ENCODE peak calls at places on chromosomes 11 and 22, in seven cellular contexts. R, B, D, E, S, W and J are unnamed samples.

GRCh38 chr11:86949995-86950993 is 4.9 kb downstream of the FZD4 start:
- DNase-seq in W (no peak), D (peak), S (no peak), E (no peak), R (peak), B (no peak), J (no peak)

GRCh38 chr11:123601737-123602136 is 52.7 kb downstream of the SCN3B start:
- DNase-seq in R (no peak), B (no peak), S (no peak), D (no peak), E (no peak), W (no peak), J (no peak)

GRCh38 chr11:33672273-33672672 is 28.4 kb downstream of the C11orf91 start:
- DNase-seq in S (no peak), E (no peak), W (no peak), D (no peak), R (no peak), B (no peak), J (no peak)

GRCh38 chr22:27998511-27999410 is 79.7 kb upstream of the PITPNB start:
- DNase-seq in W (no peak), S (no peak), E (no peak), D (no peak), R (no peak), B (no peak), J (no peak)

GRCh38 chr11:17610402-17610894 is 63.4 kb downstream of the OTOG start:
- DNase-seq in D (no peak), E (no peak), W (no peak), R (no peak), S (no peak), B (no peak), J (no peak)

GRCh38 chr11:8038811-8039529 is 42.0 kb upstream of the TUB start:
- DNase-seq in S (no peak), D (no peak), R (no peak), E (no peak), B (no peak), W (no peak), J (no peak)

GRCh38 chr11:32439488-32440210 is 4.3 kb upstream of the WT1 start:
- DNase-seq in W (no peak), S (peak), E (peak), D (no peak), R (no peak), B (no peak), J (no peak)

GRCh38 chr11:94804874-94805273 is 36.7 kb downstream of the AMOTL1 start:
- DNase-seq in R (no peak), D (no peak), W (no peak), B (no peak), E (no peak), S (no peak), J (no peak)

GRCh38 chr22:24208012-24208749 is 26.9 kb downstream of the SUSD2 start:
- DNase-seq in R (peak), D (peak), B (peak), E (no peak), S (no peak), W (peak), J (no peak)

GRCh38 chr11:60914620-60915249 is 777 bp downstream of the TMEM109 start:
- DNase-seq in S (peak), E (peak), B (no peak), D (peak), W (peak), R (peak), J (peak)

GRCh38 chr22:28112548-28113043 is 193.5 kb upstream of the PITPNB start:
- DNase-seq in R (peak), D (peak), S (peak), W (peak), B (peak), E (peak), J (peak)

GRCh38 chr11:71425851-71426250 is 22.3 kb downstream of the DHCR7 start:
- DNase-seq in S (no peak), B (no peak), E (no peak), R (peak), D (peak), W (no peak), J (peak)

GRCh38 chr11:107564877-107565218 is 687 bp downstream of the ALKBH8 start:
- DNase-seq in E (no peak), D (no peak), W (no peak), R (no peak), B (no peak), S (no peak), J (no peak)

GRCh38 chr11:17161515-17161914 is 46.3 kb downstream of the PIK3C2A start:
- DNase-seq in E (no peak), W (no peak), R (no peak), B (no peak), S (no peak), D (no peak), J (peak)

GRCh38 chr11:20355221-20356219 is 8.0 kb upstream of the HTATIP2 start:
- DNase-seq in E (peak), D (peak), W (peak), B (peak), R (peak), S (peak), J (peak)

GRCh38 chr11:69707156-69707555 is 3.3 kb upstream of the FGF19 start:
- DNase-seq in W (no peak), R (no peak), B (no peak), E (peak), S (no peak), D (no peak), J (peak)

GRCh38 chr22:45642966-45643365 is 28.7 kb upstream of the ATXN10 start:
- DNase-seq in S (no peak), R (no peak), D (no peak), W (no peak), B (no peak), E (no peak), J (no peak)

GRCh38 chr22:41334215-41334614 is 32.9 kb downstream of the ZC3H7B start:
- DNase-seq in E (no peak), W (no peak), R (no peak), B (no peak), S (no peak), D (no peak), J (no peak)

GRCh38 chr22:33492210-33492651 is 428.0 kb downstream of the LARGE1 start:
- DNase-seq in D (no peak), R (no peak), E (peak), B (no peak), W (peak), S (peak), J (peak)

GRCh38 chr11:5004429-5005274 is 10.0 kb downstream of the OR51L1 start:
- DNase-seq in R (peak), B (peak), D (peak), S (peak), W (peak), E (peak), J (peak)

GRCh38 chr11:120257346-120257745 is 17.4 kb downstream of the POU2F3 start:
- DNase-seq in R (no peak), E (no peak), B (no peak), D (no peak), W (no peak), S (no peak), J (no peak)

GRCh38 chr11:105033781-105034180 is 1.2 kb downstream of the CASP1 start:
- DNase-seq in D (no peak), S (no peak), W (no peak), B (no peak), E (no peak), R (no peak), J (no peak)

GRCh38 chr11:48093795-48094642 is 113.7 kb downstream of the PTPRJ start:
- DNase-seq in B (no peak), D (no peak), W (peak), S (no peak), R (peak), E (no peak), J (no peak)
- TF ChIP-seq EZH2phosphoT487 in B (no peak), D (no peak), W (no peak), S (no peak), R (no peak), E (no peak), J (no peak)

GRCh38 chr11:82191690-82192089 is 542.0 kb downstream of the FAM181B start:
- DNase-seq in E (no peak), R (no peak), B (no peak), D (no peak), W (no peak), S (no peak), J (no peak)
- TF ChIP-seq EZH2phosphoT487 in E (no peak), R (no peak), B (no peak), D (no peak), W (no peak), S (no peak), J (no peak)

GRCh38 chr11:115872418-115872817 is 368.2 kb upstream of the CADM1 start:
- DNase-seq in B (no peak), D (no peak), R (no peak), W (no peak), E (no peak), S (no peak), J (peak)

GRCh38 chr11:115873813-115874212 is 369.6 kb upstream of the CADM1 start:
- DNase-seq in W (no peak), S (no peak), E (no peak), D (no peak), B (no peak), R (no peak), J (peak)

GRCh38 chr11:115869131-115869530 is 364.9 kb upstream of the CADM1 start:
- DNase-seq in B (no peak), W (no peak), E (no peak), R (no peak), S (no peak), D (no peak), J (no peak)

GRCh38 chr11:115871161-115871750 is 367.0 kb upstream of the CADM1 start:
- DNase-seq in W (no peak), R (no peak), D (no peak), E (no peak), S (no peak), B (no peak), J (no peak)

DNA sequence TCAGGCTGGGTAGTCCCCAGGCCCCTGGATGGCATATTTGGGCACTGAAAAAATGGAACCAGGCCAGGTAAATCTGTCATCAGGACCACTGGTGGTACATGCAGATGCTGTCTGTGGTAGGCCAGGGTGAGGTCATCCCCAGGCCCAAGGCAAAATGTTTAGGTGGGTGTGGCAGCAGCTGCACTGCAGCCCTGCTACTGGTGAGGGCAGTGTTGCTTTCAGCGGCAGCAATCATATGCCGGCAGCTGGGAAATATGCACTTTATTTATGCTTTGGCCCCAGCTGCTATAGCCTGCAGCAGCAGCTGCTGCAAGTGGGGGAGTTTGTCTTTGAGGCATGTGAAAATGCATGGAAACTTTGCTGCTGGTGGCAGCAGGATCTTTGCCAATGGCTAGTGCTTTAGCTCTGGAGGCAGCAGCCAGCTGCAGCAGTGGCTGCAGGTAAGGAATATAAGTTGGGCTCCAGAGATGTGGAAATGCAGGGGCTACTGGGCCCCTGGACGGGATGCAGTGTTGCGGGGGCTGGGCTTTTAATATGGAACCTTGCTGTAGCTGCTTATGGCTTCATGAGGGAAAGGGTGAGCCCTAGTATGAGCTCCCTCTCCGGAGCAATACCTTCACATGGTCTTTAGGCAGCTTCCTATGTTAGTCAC is 365.7 kb upstream of the CADM1 start:
- DNase-seq in S (peak), W (peak), D (no peak), B (no peak), R (peak), E (peak), J (peak)
- TF ChIP-seq EZH2phosphoT487 in S (no peak), W (no peak), D (no peak), B (no peak), R (no peak), E (no peak), J (no peak)

GRCh38 chr22:30324008-30324730 is 2.6 kb downstream of the TBC1D10A start:
- DNase-seq in D (peak), S (no peak), E (no peak), B (no peak), W (no peak), R (no peak), J (no peak)

GRCh38 chr22:30326704-30327362 is at the start of gene TBC1D10A:
- DNase-seq in R (peak), E (peak), S (peak), B (peak), W (peak), D (peak), J (peak)

GRCh38 chr22:30327864-30328345 is 1.2 kb upstream of the TBC1D10A start:
- DNase-seq in E (peak), D (peak), R (peak), S (peak), B (peak), W (peak), J (peak)

GRCh38 chr22:30325065-30325720 is 1.5 kb downstream of the TBC1D10A start:
- DNase-seq in E (peak), R (peak), B (no peak), D (peak), S (peak), W (peak), J (no peak)

GRCh38 chr22:30325724-30326703 is 727 bp downstream of the TBC1D10A start:
- DNase-seq in R (no peak), D (peak), W (peak), E (peak), S (peak), B (no peak), J (peak)
- TF ChIP-seq EZH2phosphoT487 in R (no peak), D (no peak), W (no peak), E (no peak), S (no peak), B (no peak), J (no peak)

GRCh38 chr11:113593698-113594308 is 112.3 kb downstream of the TMPRSS5 start:
- DNase-seq in B (no peak), E (no peak), D (peak), W (no peak), S (no peak), R (no peak), J (no peak)
- TF ChIP-seq EZH2phosphoT487 in B (no peak), E (no peak), D (no peak), W (no peak), S (no peak), R (no peak), J (no peak)

GRCh38 chr11:23688835-23689234 is 808.0 kb upstream of the LUZP2 start:
- DNase-seq in R (peak), E (no peak), W (no peak), S (no peak), D (peak), B (no peak), J (no peak)
- TF ChIP-seq EZH2phosphoT487 in R (no peak), E (no peak), W (no peak), S (no peak), D (no peak), B (no peak), J (no peak)

GRCh38 chr22:32476286-32476685 is 1.7 kb downstream of the FBXO7 start:
- DNase-seq in E (no peak), B (no peak), S (no peak), D (peak), W (no peak), R (no peak), J (no peak)

GRCh38 chr22:32476804-32477203 is 2.2 kb downstream of the FBXO7 start:
- DNase-seq in D (no peak), B (no peak), W (no peak), E (no peak), S (no peak), R (no peak), J (no peak)

GRCh38 chr22:32474635-32475427 is at the start of gene FBXO7:
- DNase-seq in B (peak), E (peak), R (peak), W (peak), S (peak), D (peak), J (peak)

GRCh38 chr22:32475428-32476010 is 908 bp downstream of the FBXO7 start:
- DNase-seq in S (peak), D (peak), W (peak), E (peak), R (peak), B (peak), J (no peak)

GRCh38 chr22:32473388-32473952 is 1.1 kb upstream of the FBXO7 start:
- DNase-seq in E (peak), R (peak), W (peak), D (peak), S (peak), B (peak), J (peak)
- TF ChIP-seq EZH2phosphoT487 in E (no peak), R (no peak), W (no peak), D (no peak), S (no peak), B (no peak), J (no peak)

DNA sequence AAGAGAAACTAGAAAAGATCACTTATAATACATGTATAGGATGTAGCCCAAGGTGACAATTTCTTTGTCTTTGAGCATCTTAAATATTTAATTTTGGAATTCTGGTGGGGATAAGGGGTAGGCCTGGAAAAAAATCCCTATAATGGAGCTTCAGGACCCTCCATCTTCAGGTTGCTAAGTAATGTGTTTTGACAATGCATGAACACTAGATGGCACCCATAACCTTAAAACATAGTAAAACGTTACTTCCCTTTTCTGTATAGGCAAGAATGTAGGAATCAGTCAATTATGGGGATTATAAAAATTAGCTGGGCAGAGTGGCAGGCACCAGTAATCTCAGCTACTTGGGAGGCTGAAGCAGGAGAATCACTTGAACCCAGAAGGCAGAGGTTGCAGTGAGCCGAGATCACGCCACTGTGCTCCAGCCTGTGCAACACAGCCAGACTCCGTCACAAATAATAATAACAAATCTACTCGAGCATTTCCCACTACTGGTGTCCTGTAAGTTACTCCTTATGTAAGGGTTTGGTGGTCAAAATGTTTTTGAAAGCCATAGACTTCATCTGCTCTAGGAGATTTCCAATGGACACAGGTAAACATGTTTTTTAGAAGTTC is 541.9 kb upstream of the CCDC90B start:
- DNase-seq in R (peak), D (peak), W (peak), S (peak), B (peak), E (peak), J (peak)
- TF ChIP-seq EZH2phosphoT487 in R (no peak), D (no peak), W (no peak), S (no peak), B (no peak), E (no peak), J (no peak)